ENCODE peak calls at places on chromosomes 4 and X, in four cellular contexts. D is astrocyte of the cerebellum, C is suprapubic skin, H is breast epithelium. Q is an unnamed sample.

GRCh38 chrX:2701600-2701999 is 10.5 kb downstream of the CD99 start:
- DNase-seq in H (no peak), D (no peak), C (no peak), Q (no peak)

GRCh38 chr4:9762823-9763475 is 18.5 kb upstream of the DRD5 start:
- DNase-seq in C (no peak), H (peak), D (peak), Q (peak)

GRCh38 chr4:138706206-138706605 is 309.4 kb upstream of the NOCT start:
- DNase-seq in D (peak), C (no peak), H (no peak), Q (no peak)

GRCh38 chr4:145937990-145938611 is 522 bp downstream of the ZNF827 start:
- DNase-seq in D (no peak), H (no peak), C (no peak), Q (no peak)

GRCh38 chr4:44487341-44487740 is 38.7 kb upstream of the KCTD8 start:
- DNase-seq in D (no peak), H (no peak), C (no peak), Q (no peak)

GRCh38 chrX:6184900-6185515 is 43.7 kb downstream of the NLGN4X start:
- DNase-seq in C (no peak), D (peak), H (no peak), Q (no peak)

GRCh38 chr4:78165758-78166157 is 108.6 kb downstream of the FRAS1 start:
- DNase-seq in D (no peak), C (no peak), H (no peak), Q (no peak)

GRCh38 chr4:24196785-24197184 is 306.9 kb upstream of the PPARGC1A start:
- DNase-seq in H (no peak), D (no peak), C (no peak), Q (no peak)

GRCh38 chr4:55183926-55184599 is 58.7 kb upstream of the KDR start:
- DNase-seq in C (no peak), D (peak), H (peak), Q (peak)

GRCh38 chrX:132119821-132120220 is 8.0 kb downstream of the FRMD7 start:
- DNase-seq in C (no peak), D (no peak), H (no peak), Q (no peak)

GRCh38 chrX:19373034-19373891 is 29.5 kb downstream of the PDHA1 start:
- DNase-seq in D (no peak), C (no peak), H (no peak), Q (no peak)

GRCh38 chrX:110143454-110144210 is 140.7 kb downstream of the TMEM164 start:
- DNase-seq in D (no peak), C (no peak), H (peak), Q (no peak)

GRCh38 chr4:16225996-16226815 is at the start of gene TAPT1:
- DNase-seq in H (peak), C (peak), D (no peak), Q (no peak)

GRCh38 chr4:147787204-147787603 is 55.3 kb downstream of the ARHGAP10 start:
- DNase-seq in D (peak), H (no peak), C (no peak), Q (no peak)

GRCh38 chr4:184802203-184803015 is 23.4 kb downstream of the ACSL1 start:
- DNase-seq in D (no peak), C (no peak), H (no peak), Q (no peak)

GRCh38 chr4:30191902-30192301 is 528.3 kb upstream of the PCDH7 start:
- DNase-seq in D (no peak), H (no peak), C (no peak), Q (no peak)

GRCh38 chrX:13254076-13254785 is 65.6 kb downstream of the ATXN3L start:
- DNase-seq in H (no peak), C (no peak), D (no peak), Q (no peak)

GRCh38 chr4:1571986-1572385 is 112.1 kb downstream of the FAM53A start:
- DNase-seq in H (no peak), D (no peak), C (no peak), Q (no peak)

GRCh38 chr4:174681723-174682300 is 147.2 kb downstream of the GLRA3 start:
- DNase-seq in C (no peak), D (no peak), H (no peak), Q (no peak)

GRCh38 chr4:26856906-26857277 is 3.7 kb upstream of the STIM2 start:
- DNase-seq in C (no peak), D (no peak), H (no peak), Q (no peak)

GRCh38 chr4:2321279-2322196 is 59.6 kb upstream of the MXD4 start:
- DNase-seq in D (no peak), C (peak), H (no peak), Q (no peak)

GRCh38 chr4:99024481-99025275 is 29.2 kb downstream of the METAP1 start:
- DNase-seq in H (no peak), D (no peak), C (no peak), Q (no peak)
- TF ChIP-seq CTCF in H (no peak), D (no peak), C (no peak), Q (no peak)

GRCh38 chr4:95541094-95541493 is 7.7 kb downstream of the UNC5C start:
- DNase-seq in D (no peak), C (no peak), H (no peak), Q (no peak)
- H3K4me3 ChIP-seq in D (no peak), C (no peak), H (no peak), Q (no peak)

DNA sequence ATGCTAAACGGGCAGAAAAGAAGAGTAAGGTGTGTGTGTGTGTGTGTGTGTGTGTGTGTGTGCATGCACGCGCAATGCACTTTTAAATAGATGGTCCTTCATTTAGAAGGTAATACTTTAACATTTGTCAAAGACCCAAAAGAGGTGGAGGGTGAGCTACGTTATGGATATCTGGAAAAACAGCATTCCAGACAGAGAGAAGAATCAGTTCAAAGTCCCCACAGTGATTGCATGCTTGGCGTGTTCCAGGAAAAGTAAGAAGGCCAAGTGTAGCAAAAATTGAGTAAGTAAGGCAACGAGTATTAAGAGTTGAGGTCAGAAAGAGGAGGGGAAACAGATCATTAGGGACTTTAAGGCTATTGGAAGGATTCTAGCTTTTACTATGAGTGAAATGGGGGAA is 21.9 kb upstream of the GABRE start:
- DNase-seq in C (no peak), H (no peak), D (no peak), Q (no peak)
- TF ChIP-seq CTCF in C (no peak), H (no peak), D (no peak), Q (no peak)

GRCh38 chr4:176680668-176681067 is 112.1 kb downstream of the VEGFC start:
- DNase-seq in H (no peak), C (no peak), D (no peak), Q (no peak)
- H3K4me3 ChIP-seq in H (no peak), C (no peak), D (no peak), Q (no peak)

GRCh38 chrX:114582264-114582632 is 1.6 kb upstream of the HTR2C start:
- DNase-seq in D (no peak), H (no peak), C (no peak), Q (no peak)

GRCh38 chrX:114583646-114584433 is at the start of gene HTR2C:
- DNase-seq in D (no peak), H (no peak), C (no peak), Q (no peak)

GRCh38 chrX:114582698-114583395 is 1.0 kb upstream of the HTR2C start:
- DNase-seq in C (no peak), D (no peak), H (no peak), Q (no peak)

GRCh38 chrX:114581528-114582263 is 2.2 kb upstream of the HTR2C start:
- DNase-seq in C (no peak), D (no peak), H (no peak), Q (no peak)

DNA sequence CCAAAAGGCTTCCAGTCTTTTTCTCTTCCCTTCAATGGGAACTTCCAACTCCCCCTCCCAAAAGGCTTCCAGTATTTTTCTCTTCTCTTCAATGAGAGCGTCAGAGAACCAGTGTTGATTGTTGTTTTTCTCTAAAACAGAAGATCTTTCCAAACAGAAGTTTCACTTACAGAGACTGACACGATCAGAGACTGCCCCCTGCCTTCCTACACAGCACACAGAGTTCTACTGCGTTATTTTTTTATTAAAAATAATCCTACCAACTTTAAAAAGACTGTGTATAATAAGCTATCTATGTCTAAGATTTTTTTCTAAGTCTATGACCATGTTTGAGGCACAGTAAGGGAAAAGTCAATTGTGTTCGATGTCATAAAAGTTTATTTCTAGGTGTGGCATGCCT is 3.5 kb upstream of the HTR2C start:
- DNase-seq in C (no peak), H (no peak), D (no peak), Q (no peak)
- TF ChIP-seq CTCF in C (no peak), H (no peak), D (peak), Q (no peak)

GRCh38 chrX:71541546-71542022 is 8.7 kb downstream of the OGT start:
- DNase-seq in D (no peak), C (no peak), H (no peak), Q (no peak)
- H3K4me3 ChIP-seq in D (no peak), C (no peak), H (no peak), Q (no peak)

GRCh38 chr4:8552024-8552423 is 28.2 kb upstream of the GPR78 start:
- DNase-seq in D (no peak), C (peak), H (no peak), Q (no peak)

GRCh38 chr4:8553216-8553615 is 27.0 kb upstream of the GPR78 start:
- DNase-seq in D (no peak), H (no peak), C (peak), Q (no peak)

GRCh38 chr4:8554555-8555100 is 25.6 kb upstream of the GPR78 start:
- DNase-seq in D (no peak), C (no peak), H (no peak), Q (no peak)

GRCh38 chr4:8553958-8554357 is 26.2 kb upstream of the GPR78 start:
- DNase-seq in D (no peak), H (no peak), C (peak), Q (no peak)

GRCh38 chr4:8552581-8553205 is 27.5 kb upstream of the GPR78 start:
- DNase-seq in H (no peak), D (no peak), C (peak), Q (no peak)
- TF ChIP-seq CTCF in H (no peak), D (no peak), C (no peak), Q (no peak)

DNA sequence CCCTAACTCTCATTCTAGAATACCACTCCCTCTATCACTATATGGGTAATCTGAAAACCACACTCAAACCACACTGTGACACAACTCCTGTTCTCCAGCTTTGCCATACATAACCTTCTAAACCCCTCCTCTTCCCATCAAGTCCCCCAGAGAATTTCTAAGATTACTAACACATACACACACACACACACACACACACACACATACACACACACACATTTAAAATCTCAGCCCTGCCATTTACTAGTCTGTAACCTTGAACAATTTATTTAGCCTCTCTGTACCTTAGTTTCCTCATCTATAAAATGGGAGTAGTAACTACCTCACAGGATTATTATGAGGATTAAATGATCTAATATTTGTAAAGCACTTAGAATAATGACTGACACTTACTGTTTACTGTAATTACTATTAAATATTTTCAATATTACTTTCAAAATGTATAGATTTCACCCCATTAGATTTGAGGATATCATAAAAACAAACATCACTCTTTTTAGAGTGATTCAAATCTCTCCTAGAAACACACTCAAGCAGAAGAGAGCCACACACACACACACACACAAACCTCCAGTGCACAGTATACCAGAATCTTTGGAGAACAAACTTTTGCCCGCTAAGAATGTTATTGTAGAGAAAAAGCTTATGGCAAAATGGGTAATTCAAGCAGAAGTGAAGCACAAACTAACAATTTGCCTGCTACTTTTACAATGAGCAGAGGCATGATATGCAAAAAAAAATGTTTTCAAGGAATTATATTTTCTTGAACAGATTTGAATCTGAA is 3.8 kb downstream of the ANKRD50 start:
- DNase-seq in C (no peak), H (no peak), D (no peak), Q (no peak)
- H3K4me3 ChIP-seq in C (peak), H (no peak), D (peak), Q (peak)

GRCh38 chr4:37463457-37463856 is 218.9 kb downstream of the NWD2 start:
- DNase-seq in C (no peak), D (no peak), H (no peak), Q (no peak)

GRCh38 chr4:37463033-37463432 is 218.5 kb downstream of the NWD2 start:
- DNase-seq in C (no peak), D (no peak), H (no peak), Q (no peak)

GRCh38 chr4:37467223-37467622 is 219.0 kb downstream of the RELL1 start:
- DNase-seq in H (no peak), D (no peak), C (no peak), Q (no peak)

GRCh38 chr4:37464373-37464772 is 219.8 kb downstream of the NWD2 start:
- DNase-seq in H (no peak), C (no peak), D (no peak), Q (no peak)

GRCh38 chr4:37461801-37462200 is 217.3 kb downstream of the NWD2 start:
- DNase-seq in D (no peak), H (no peak), C (no peak), Q (no peak)
- TF ChIP-seq CTCF in D (no peak), H (no peak), C (no peak), Q (no peak)

DNA sequence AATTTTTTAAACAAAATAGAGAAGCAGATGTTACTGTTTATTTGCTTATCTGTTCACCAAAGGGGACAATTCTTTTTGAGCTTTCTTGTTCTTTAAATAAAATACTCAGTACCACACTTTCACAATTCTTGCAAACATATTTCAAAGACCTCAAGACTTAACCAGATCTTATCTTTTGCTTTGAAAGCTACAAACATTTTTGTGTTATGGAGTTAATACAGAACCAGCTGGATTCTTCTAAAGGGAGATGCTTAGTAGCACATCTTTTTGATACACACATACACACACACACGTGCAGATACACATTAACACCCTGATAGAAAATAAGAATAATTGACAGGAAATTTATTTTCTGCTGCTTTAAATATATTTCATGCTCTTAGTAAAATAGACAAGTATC is 379.1 kb downstream of the SH2D1A start:
- DNase-seq in H (no peak), C (no peak), D (no peak), Q (no peak)
- H3K4me3 ChIP-seq in H (no peak), C (no peak), D (no peak), Q (no peak)